ENCODE peak calls at places on chromosomes 7 and 10, in five cellular contexts. O is colonic mucosa, P is cardiac fibroblast, G is WERI-Rb-1, R is lower lobe of right lung. Z is an unnamed sample.

GRCh38 chr7:129431911-129432643 is 2.2 kb upstream of the STRIP2 start:
- DNase-seq in P (no peak), G (peak), O (no peak), R (no peak), Z (no peak)

GRCh38 chr10:59300386-59300785 is 62.0 kb downstream of the FAM13C start:
- DNase-seq in O (no peak), R (no peak), G (no peak), P (no peak), Z (no peak)

GRCh38 chr7:86643478-86644281 is at the start of gene GRM3:
- DNase-seq in G (peak), P (no peak), O (no peak), R (peak), Z (peak)

GRCh38 chr10:114519306-114519669 is 115.0 kb upstream of the AFAP1L2 start:
- DNase-seq in O (peak), G (no peak), R (peak), P (no peak), Z (no peak)

GRCh38 chr10:58157076-58157766 is 110.5 kb downstream of the IPMK start:
- DNase-seq in O (no peak), P (peak), R (no peak), G (no peak), Z (no peak)

GRCh38 chr10:77350711-77351119 is 286.9 kb downstream of the KCNMA1 start:
- DNase-seq in O (peak), R (no peak), G (peak), P (peak), Z (no peak)

GRCh38 chr10:15140640-15141039 is 27.9 kb downstream of the NMT2 start:
- DNase-seq in G (peak), P (no peak), O (no peak), R (no peak), Z (peak)

GRCh38 chr7:154914580-154915380 is 88.1 kb downstream of the PAXIP1 start:
- DNase-seq in O (no peak), G (no peak), R (no peak), P (no peak), Z (peak)

GRCh38 chr7:144821069-144821468 is 14.8 kb downstream of the TPK1 start:
- DNase-seq in P (no peak), O (no peak), G (no peak), R (no peak), Z (no peak)

GRCh38 chr7:51316262-51316665 is 345 bp downstream of the COBL start:
- DNase-seq in G (peak), O (peak), P (no peak), R (peak), Z (peak)

GRCh38 chr10:124906551-124907001 is 35.3 kb upstream of the ZRANB1 start:
- DNase-seq in R (no peak), P (peak), O (no peak), G (no peak), Z (no peak)

GRCh38 chr7:5397657-5398237 is 25.9 kb downstream of the TNRC18 start:
- DNase-seq in P (no peak), R (no peak), O (peak), G (no peak), Z (no peak)

GRCh38 chr7:86008898-86009297 is 634.8 kb upstream of the GRM3 start:
- DNase-seq in O (no peak), P (no peak), R (no peak), G (no peak), Z (no peak)

GRCh38 chr7:20786779-20787651 is at the start of gene SP8:
- DNase-seq in P (no peak), O (peak), G (peak), R (no peak), Z (peak)

GRCh38 chr7:5666361-5666760 is 115.1 kb downstream of the RNF216 start:
- DNase-seq in G (no peak), O (no peak), P (no peak), R (no peak), Z (no peak)

GRCh38 chr7:6026011-6026819 is 5.0 kb upstream of the ANKRD61 start:
- DNase-seq in R (peak), P (peak), O (peak), G (peak), Z (peak)

GRCh38 chr7:155834486-155835048 is 22.3 kb upstream of the SHH start:
- DNase-seq in G (no peak), O (no peak), R (no peak), P (no peak), Z (no peak)

GRCh38 chr7:96686305-96686704 is 23.3 kb downstream of the SEM1 start:
- DNase-seq in R (no peak), P (peak), G (no peak), O (no peak), Z (no peak)

GRCh38 chr7:40316176-40316575 is 181.4 kb downstream of the SUGCT start:
- DNase-seq in R (no peak), O (no peak), G (no peak), P (no peak), Z (no peak)

GRCh38 chr10:124070666-124071065 is 22.7 kb downstream of the CHST15 start:
- DNase-seq in O (no peak), P (no peak), R (no peak), G (no peak), Z (no peak)

GRCh38 chr7:23072043-23072442 is 33.5 kb upstream of the KLHL7 start:
- DNase-seq in G (no peak), O (no peak), R (no peak), P (peak), Z (no peak)
- TF ChIP-seq CTCF in G (no peak), O (no peak), R (no peak), P (peak), Z (no peak)

GRCh38 chr10:49541762-49542161 is 2.8 kb upstream of the ERCC6 start:
- DNase-seq in P (no peak), O (no peak), G (no peak), R (no peak), Z (no peak)

GRCh38 chr10:49534670-49535381 is 4.1 kb downstream of the ERCC6 start:
- DNase-seq in R (no peak), O (no peak), P (peak), G (no peak), Z (no peak)

GRCh38 chr10:49539320-49539885 is 482 bp upstream of the ERCC6 start:
- DNase-seq in R (peak), P (peak), G (peak), O (peak), Z (peak)

GRCh38 chr10:49542353-49542752 is 3.4 kb upstream of the ERCC6 start:
- DNase-seq in R (no peak), O (no peak), P (no peak), G (no peak), Z (no peak)

GRCh38 chr10:49538381-49539319 is at the start of gene ERCC6:
- DNase-seq in G (peak), O (peak), R (peak), P (peak), Z (peak)
- TF ChIP-seq CTCF in G (no peak), O (no peak), R (peak), P (no peak), Z (no peak)

GRCh38 chr7:98400538-98401427 is at the start of gene BAIAP2L1:
- DNase-seq in O (peak), G (peak), P (peak), R (peak), Z (peak)
- TF ChIP-seq CTCF in O (peak), G (peak), P (peak), R (peak), Z (peak)

GRCh38 chr10:82251222-82251977 is 376.4 kb downstream of the NRG3 start:
- DNase-seq in R (no peak), P (no peak), O (no peak), G (no peak), Z (no peak)
- TF ChIP-seq CTCF in R (no peak), P (no peak), O (no peak), G (no peak), Z (no peak)

GRCh38 chr7:68381731-68382130 is 1216.5 kb upstream of the AUTS2 start:
- DNase-seq in O (no peak), R (no peak), G (no peak), P (no peak), Z (no peak)
- TF ChIP-seq CTCF in O (no peak), R (no peak), G (no peak), P (no peak), Z (no peak)

DNA sequence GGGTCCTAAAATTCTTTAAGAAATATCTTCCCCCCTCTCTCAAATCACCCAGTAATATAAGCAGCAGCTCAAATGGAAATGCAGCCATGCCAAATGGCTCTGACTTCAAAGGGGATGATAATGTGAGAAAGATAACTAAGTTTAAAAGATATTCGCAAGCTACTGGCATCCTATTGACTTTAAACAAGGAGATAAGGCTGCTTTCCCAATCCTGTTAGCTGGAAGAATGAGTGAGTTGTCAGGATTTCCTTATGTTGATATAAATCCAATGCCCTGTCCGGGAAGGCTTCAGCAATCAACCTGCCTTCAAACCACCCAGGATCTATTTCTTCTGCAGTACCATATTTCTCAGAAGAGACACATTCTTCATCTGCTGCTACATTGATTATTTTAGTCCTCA is 172.0 kb downstream of the FANK1 start:
- DNase-seq in G (no peak), O (no peak), R (no peak), P (no peak), Z (no peak)
- TF ChIP-seq CTCF in G (no peak), O (no peak), R (no peak), P (no peak), Z (no peak)

DNA sequence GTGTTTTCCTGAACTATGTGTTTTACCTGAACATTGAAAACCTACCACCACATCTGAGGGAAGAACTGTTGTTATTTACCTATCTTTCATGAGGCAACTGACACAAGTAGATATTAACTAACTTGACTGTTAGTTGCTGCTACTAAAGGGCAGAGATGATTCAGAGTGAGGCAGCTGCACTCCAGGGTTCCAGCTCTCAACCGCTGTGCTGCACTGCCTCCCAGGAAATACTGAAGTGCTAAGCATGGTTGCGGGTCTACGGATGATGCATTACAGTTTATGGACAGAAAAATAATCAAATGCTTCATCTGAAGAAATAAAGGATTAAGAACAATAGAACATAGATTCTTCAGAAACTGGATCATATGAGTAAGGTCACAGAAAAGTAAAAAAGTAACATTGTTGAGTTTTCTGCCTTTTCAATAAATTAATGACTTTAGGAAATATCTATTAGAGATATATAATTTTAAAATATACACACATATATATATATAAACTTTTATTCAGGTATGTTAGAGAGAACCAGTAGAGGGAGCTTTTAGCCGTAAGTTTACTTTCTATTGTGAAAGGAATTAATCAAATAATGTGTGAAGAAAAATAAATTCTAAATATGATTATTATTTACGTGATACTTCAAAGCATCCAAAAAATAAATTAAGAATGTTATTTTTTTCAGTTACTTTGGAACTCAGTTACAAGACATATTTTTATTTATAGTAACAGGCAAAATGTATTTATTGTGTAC is 620.0 kb downstream of the CNTNAP2 start:
- DNase-seq in P (peak), O (no peak), G (no peak), R (no peak), Z (no peak)
- TF ChIP-seq CTCF in P (no peak), O (no peak), G (no peak), R (no peak), Z (no peak)

GRCh38 chr10:11147723-11148122 is 130.1 kb downstream of the CELF2 start:
- DNase-seq in R (peak), P (no peak), G (no peak), O (no peak), Z (no peak)
- TF ChIP-seq CTCF in R (peak), P (no peak), G (no peak), O (no peak), Z (no peak)

GRCh38 chr10:73814276-73814895 is 3.0 kb upstream of the NDST2 start:
- DNase-seq in G (no peak), O (no peak), R (no peak), P (no peak), Z (no peak)

GRCh38 chr10:73813333-73813732 is 1.9 kb upstream of the NDST2 start:
- DNase-seq in P (no peak), R (no peak), G (no peak), O (no peak), Z (no peak)

GRCh38 chr10:73816917-73817729 is 5.7 kb upstream of the NDST2 start:
- DNase-seq in P (peak), R (no peak), G (no peak), O (no peak), Z (no peak)

GRCh38 chr10:73815719-73816030 is 4.3 kb upstream of the NDST2 start:
- DNase-seq in P (no peak), G (no peak), R (no peak), O (no peak), Z (no peak)

DNA sequence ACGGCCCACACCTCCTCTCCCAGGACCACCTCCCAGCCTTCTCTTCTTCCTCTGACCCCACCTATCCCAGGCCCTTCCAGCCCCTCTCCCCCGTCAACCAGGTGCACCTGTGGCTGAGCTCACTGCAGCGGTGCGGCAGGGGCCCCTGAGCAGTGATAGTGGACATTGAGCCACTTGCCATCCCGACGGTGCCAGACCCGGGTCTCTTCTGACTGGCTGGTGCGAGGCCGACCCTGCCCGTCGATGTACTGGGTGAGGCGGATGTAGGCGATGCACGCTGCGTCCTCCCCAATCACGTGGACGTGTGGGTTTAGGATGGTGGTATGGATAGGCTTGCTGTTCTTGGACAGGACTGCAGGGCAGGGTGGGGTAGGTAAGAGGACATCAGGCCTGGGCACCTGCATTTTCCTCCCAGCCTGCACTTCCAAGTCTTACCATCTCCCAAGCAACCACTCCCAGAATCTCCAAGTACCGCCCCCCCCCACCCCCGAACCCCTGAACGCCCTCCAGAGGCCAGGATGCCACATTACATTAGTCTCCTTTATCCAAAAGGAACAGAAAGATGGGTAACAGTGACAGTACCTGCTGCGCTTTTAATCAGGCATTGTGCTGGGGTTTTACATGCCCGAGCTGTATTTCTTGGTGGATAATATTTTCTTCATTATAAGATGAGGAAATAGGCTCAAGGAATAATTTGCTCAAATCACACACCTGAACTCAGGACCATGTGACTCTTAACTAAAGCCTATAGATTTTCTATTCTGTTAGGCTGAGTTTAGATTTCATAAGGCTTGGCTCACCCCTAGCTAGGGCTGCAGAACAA is 3.7 kb upstream of the NDST2 start:
- DNase-seq in G (peak), O (no peak), R (no peak), P (peak), Z (no peak)
- TF ChIP-seq CTCF in G (peak), O (no peak), R (no peak), P (no peak), Z (peak)

GRCh38 chr10:72694476-72695369 is 2.8 kb downstream of the MCU start:
- DNase-seq in P (peak), R (no peak), O (no peak), G (peak), Z (no peak)
- TF ChIP-seq CTCF in P (peak), R (peak), O (peak), G (peak), Z (no peak)